ENCODE peak calls at places on chromosome 19, in ten cellular contexts. X, J, K, O, Z, I, P, N, H and V are unnamed samples. For H3K4me1, the result is how much of the 10 kb centered on the place peaks cover.

GRCh38 chr19:19134687-19135158 is 3.6 kb downstream of the TMEM161A start:
- DNase-seq in H (peak), P (no peak), K (peak), X (no peak), N (no peak), J (peak), O (peak), I (no peak), Z (no peak), V (peak)

GRCh38 chr19:48554385-48555091 is 2.6 kb downstream of the SULT2B1 start:
- DNase-seq in X (peak), O (peak), Z (no peak), I (no peak), H (peak), K (peak), N (no peak), P (no peak), J (peak), V (no peak)

GRCh38 chr19:896434-896833 is 3.1 kb downstream of the RNU6-9 start:
- DNase-seq in J (no peak), K (no peak), P (no peak), X (no peak), H (no peak), O (no peak), N (no peak), Z (no peak), I (no peak), V (no peak)

GRCh38 chr19:16168465-16169081 is 4.8 kb downstream of the CIB3 start:
- DNase-seq in I (peak), O (no peak), K (no peak), P (no peak), Z (no peak), J (peak), H (no peak), N (no peak), X (no peak), V (no peak)

GRCh38 chr19:13938361-13939027 is at the start of gene PODNL1:
- DNase-seq in K (no peak), Z (no peak), J (no peak), O (no peak), I (peak), H (peak), N (no peak), P (no peak), X (no peak), V (no peak)

GRCh38 chr19:12825259-12826131 is 8.9 kb downstream of the RTBDN start:
- DNase-seq in P (no peak), O (peak), X (no peak), H (peak), I (peak), Z (no peak), N (no peak), J (peak), K (peak), V (no peak)

GRCh38 chr19:18153555-18154134 is 682 bp downstream of the PIK3R2 start:
- DNase-seq in K (no peak), O (no peak), N (no peak), I (peak), P (no peak), H (peak), Z (no peak), X (no peak), J (no peak), V (no peak)

GRCh38 chr19:36973021-36973843 is 57.1 kb downstream of the ZNF568 start:
- DNase-seq in N (peak), O (peak), I (peak), H (no peak), K (peak), Z (peak), X (peak), J (peak), P (peak), V (peak)

GRCh38 chr19:29422686-29423085 is 103.1 kb upstream of the VSTM2B start:
- DNase-seq in X (no peak), P (no peak), H (no peak), J (no peak), K (no peak), I (no peak), N (no peak), Z (no peak), O (no peak), V (no peak)

GRCh38 chr19:13149628-13150186 is 468 bp downstream of the STX10 start:
- DNase-seq in Z (no peak), H (peak), O (peak), I (peak), X (no peak), N (peak), K (peak), J (no peak), P (no peak), V (peak)

GRCh38 chr19:18590273-18591272 is 2.0 kb downstream of the REX1BD start:
- DNase-seq in H (peak), O (peak), P (no peak), N (no peak), J (peak), K (peak), I (no peak), X (peak), Z (no peak), V (peak)

GRCh38 chr19:30406220-30406944 is 34.2 kb downstream of the ZNF536 start:
- DNase-seq in K (peak), I (peak), H (peak), O (peak), X (no peak), N (no peak), P (no peak), Z (no peak), J (peak), V (peak)

GRCh38 chr19:10979950-10980349 is 19.1 kb downstream of the SMARCA4 start:
- DNase-seq in O (no peak), P (no peak), I (peak), H (no peak), K (no peak), J (no peak), X (no peak), N (no peak), Z (no peak), V (no peak)

GRCh38 chr19:14393303-14393702 is 12.1 kb downstream of the ADGRE5 start:
- DNase-seq in H (peak), I (no peak), X (no peak), K (peak), P (no peak), O (no peak), N (no peak), Z (no peak), J (peak), V (no peak)

GRCh38 chr19:45391346-45391745 is 13.5 kb downstream of the PPP1R13L start:
- DNase-seq in N (no peak), P (no peak), O (no peak), X (no peak), K (peak), Z (no peak), H (peak), I (peak), J (peak), V (no peak)

GRCh38 chr19:41537789-41538188 is 38.2 kb upstream of the CEACAM21 start:
- DNase-seq in K (peak), Z (no peak), H (no peak), P (no peak), I (peak), O (no peak), J (peak), N (no peak), X (no peak), V (no peak)

GRCh38 chr19:4375620-4376228 is 24.6 kb downstream of the SH3GL1 start:
- DNase-seq in K (peak), Z (no peak), N (peak), O (no peak), I (peak), H (peak), J (peak), P (no peak), X (no peak), V (no peak)

GRCh38 chr19:14985133-14985532 is 5.5 kb upstream of the SLC1A6 start:
- DNase-seq in N (no peak), J (no peak), O (no peak), P (no peak), H (no peak), X (no peak), I (no peak), Z (no peak), K (no peak), V (no peak)

GRCh38 chr19:16445238-16446107 is 26.3 kb downstream of the EPS15L1 start:
- DNase-seq in H (no peak), N (no peak), O (no peak), Z (no peak), I (peak), J (no peak), K (no peak), P (no peak), X (no peak), V (no peak)

GRCh38 chr19:14582894-14583340 is at the start of gene CLEC17A:
- DNase-seq in I (no peak), P (no peak), Z (no peak), J (no peak), X (no peak), K (no peak), O (no peak), H (no peak), N (no peak), V (no peak)

GRCh38 chr19:2250765-2251576 is 1.8 kb downstream of the AMH start:
- DNase-seq in I (peak), H (no peak), P (no peak), Z (no peak), K (no peak), N (no peak), X (no peak), O (no peak), J (no peak), V (no peak)

GRCh38 chr19:41299755-41300089 is 10.2 kb upstream of the CCDC97 start:
- DNase-seq in Z (peak), O (peak), H (no peak), I (peak), J (no peak), X (peak), K (no peak), P (no peak), N (peak), V (no peak)

GRCh38 chr19:4909172-4909896 is at the start of gene UHRF1:
- DNase-seq in J (peak), Z (no peak), H (peak), P (no peak), I (peak), X (no peak), K (peak), O (peak), N (no peak), V (no peak)

GRCh38 chr19:32830231-32831014 is 39.1 kb downstream of the SLC7A9 start:
- DNase-seq in K (no peak), J (no peak), I (peak), N (no peak), Z (no peak), P (no peak), O (no peak), H (no peak), X (no peak), V (no peak)

GRCh38 chr19:48487944-48488343 is 18.8 kb downstream of the CYTH2 start:
- DNase-seq in Z (no peak), N (peak), J (no peak), H (no peak), I (peak), O (no peak), K (no peak), X (no peak), P (no peak), V (no peak)

GRCh38 chr19:12578641-12579040 is 27.4 kb upstream of the ZNF564 start:
- DNase-seq in J (no peak), H (no peak), O (no peak), K (no peak), N (peak), I (no peak), X (no peak), Z (no peak), P (no peak), V (no peak)

GRCh38 chr19:6412111-6412999 is 12.3 kb downstream of the KHSRP start:
- DNase-seq in H (peak), X (peak), N (no peak), P (no peak), O (peak), I (peak), J (peak), K (peak), Z (no peak), V (peak)

GRCh38 chr19:4870025-4870700 is 2.7 kb upstream of the PLIN3 start:
- DNase-seq in P (no peak), H (no peak), Z (no peak), J (peak), K (peak), X (no peak), I (peak), O (no peak), N (peak), V (peak)

GRCh38 chr19:19427935-19428334 is 22.5 kb downstream of the GATAD2A start:
- DNase-seq in O (no peak), J (no peak), Z (no peak), X (no peak), I (no peak), P (no peak), H (no peak), K (no peak), N (no peak), V (no peak)

GRCh38 chr19:7421941-7422744 is 66.7 kb downstream of the PEX11G start:
- DNase-seq in Z (no peak), X (no peak), O (no peak), K (no peak), J (peak), I (no peak), H (no peak), N (no peak), P (no peak), V (no peak)
- H3K27ac ChIP-seq in Z (no peak), X (no peak), O (no peak), K (no peak), J (no peak), I (no peak), H (no peak), N (no peak), P (no peak), V (no peak)

GRCh38 chr19:38736036-38736412 is 8.2 kb downstream of the CAPN12 start:
- DNase-seq in O (peak), J (peak), X (peak), K (peak), N (no peak), I (peak), Z (peak), P (peak), H (peak), V (peak)
- H3K4me3 ChIP-seq in O (peak), J (no peak), X (no peak), K (no peak), N (peak), I (peak), Z (peak), P (peak), H (peak), V (peak)

DNA sequence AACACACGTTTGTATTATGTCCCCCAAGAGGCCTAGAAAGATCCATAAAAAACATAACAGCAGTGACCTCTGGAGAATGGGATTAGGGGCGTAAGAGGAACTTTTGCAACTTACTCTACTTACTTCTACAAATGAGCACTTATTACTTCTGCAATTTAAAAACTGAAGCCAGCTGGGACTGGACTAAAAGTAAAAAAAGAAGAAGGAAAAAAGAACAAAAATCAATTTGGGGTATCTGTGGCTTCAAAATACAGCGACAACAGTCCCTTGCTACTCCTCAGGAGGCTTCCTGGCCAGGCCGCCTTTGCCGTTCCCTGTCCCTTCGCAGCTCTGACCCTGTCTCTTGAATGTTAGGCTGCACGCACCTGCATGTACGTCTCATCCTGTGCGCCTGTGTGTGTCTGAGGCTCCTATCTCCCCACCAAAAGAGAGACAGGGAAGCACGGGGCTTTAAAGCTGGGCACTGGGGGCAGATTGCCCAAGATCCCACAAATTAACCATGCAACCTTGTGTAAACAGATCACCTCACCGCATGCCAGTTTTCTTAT is 12.1 kb upstream of the FKRP start:
- DNase-seq in O (no peak), P (no peak), H (no peak), J (no peak), K (no peak), I (no peak), Z (no peak), N (no peak), X (no peak), V (no peak)
- H3K4me1 ChIP-seq in O (under half), P (under half), H (under half), J (under half), K (under half), I (under half), Z (under half), N (under half), X (under half), V (under half)

DNA sequence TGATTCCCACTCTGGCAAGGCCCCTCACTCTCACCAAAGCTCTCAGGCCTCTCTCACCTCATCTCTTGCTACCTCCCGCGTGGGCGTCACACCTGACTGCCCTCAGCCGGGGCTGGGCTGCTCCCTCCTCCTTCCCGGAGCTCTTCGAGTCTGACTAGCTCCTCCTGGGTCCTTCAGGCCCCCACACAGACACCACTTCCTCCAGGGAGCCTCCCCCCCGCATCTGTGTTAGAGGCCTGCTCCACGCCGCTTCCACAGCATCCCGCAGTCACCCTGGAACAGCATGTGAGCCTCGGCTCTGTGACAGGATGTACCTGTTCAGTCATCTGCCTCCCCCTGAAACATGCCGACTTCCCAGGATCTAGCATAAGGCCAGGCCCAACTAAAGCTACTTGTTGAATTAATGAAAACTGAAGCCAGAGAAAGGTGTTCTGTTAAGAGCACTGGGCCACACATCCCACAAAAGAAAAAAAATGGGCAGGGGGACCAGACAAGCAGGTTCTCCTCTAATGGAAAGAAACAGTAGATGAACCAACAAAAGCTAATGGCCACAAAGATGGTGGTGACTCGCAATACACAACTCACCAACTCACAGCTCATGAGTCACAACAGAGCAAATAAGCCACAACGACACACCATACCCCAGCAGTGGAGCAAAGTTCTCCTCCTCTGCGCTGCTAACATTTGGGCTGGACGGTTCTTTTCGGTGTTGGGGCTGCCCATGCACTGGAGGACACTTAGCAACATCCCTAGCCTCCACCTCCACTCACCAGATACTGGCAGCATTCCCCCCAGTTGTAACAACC is 3.0 kb downstream of the PPP6R1 start:
- DNase-seq in K (no peak), O (no peak), I (peak), Z (no peak), P (no peak), J (no peak), X (peak), N (no peak), H (no peak), V (no peak)
- H3K27ac ChIP-seq in K (no peak), O (no peak), I (peak), Z (peak), P (peak), J (no peak), X (peak), N (peak), H (no peak), V (no peak)

GRCh38 chr19:55101261-55101660 is 16.2 kb downstream of the PPP1R12C start:
- DNase-seq in K (no peak), J (no peak), O (no peak), H (no peak), X (no peak), N (no peak), Z (no peak), I (no peak), P (no peak), V (no peak)

GRCh38 chr19:55098716-55099556 is 18.5 kb downstream of the PPP1R12C start:
- DNase-seq in J (no peak), K (peak), N (no peak), P (no peak), O (no peak), I (no peak), Z (no peak), H (no peak), X (peak), V (no peak)

GRCh38 chr19:55103190-55103589 is 14.2 kb downstream of the PPP1R12C start:
- DNase-seq in I (no peak), K (no peak), O (no peak), Z (no peak), N (no peak), H (no peak), P (no peak), J (no peak), X (no peak), V (no peak)

GRCh38 chr19:55097864-55098715 is 19.3 kb downstream of the PPP1R12C start:
- DNase-seq in J (no peak), Z (no peak), K (no peak), H (no peak), N (no peak), I (no peak), X (peak), O (no peak), P (no peak), V (peak)

GRCh38 chr19:55099557-55100506 is 17.6 kb downstream of the PPP1R12C start:
- DNase-seq in P (no peak), H (peak), O (peak), Z (no peak), N (no peak), K (peak), I (no peak), J (peak), X (peak), V (peak)
- H3K4me3 ChIP-seq in P (no peak), H (no peak), O (no peak), Z (no peak), N (no peak), K (no peak), I (no peak), J (no peak), X (no peak), V (no peak)

GRCh38 chr19:51739466-51740213 is 12.0 kb downstream of the FPR1 start:
- DNase-seq in P (no peak), O (no peak), H (no peak), X (no peak), K (no peak), J (no peak), N (no peak), I (peak), Z (no peak), V (no peak)

GRCh38 chr19:51746731-51747130 is 4.9 kb downstream of the FPR1 start:
- DNase-seq in Z (no peak), P (no peak), N (no peak), I (no peak), K (no peak), O (no peak), X (no peak), J (no peak), H (no peak), V (no peak)

GRCh38 chr19:51740356-51740755 is 11.3 kb downstream of the FPR1 start:
- DNase-seq in P (no peak), X (no peak), N (no peak), O (no peak), J (no peak), I (no peak), K (no peak), H (no peak), Z (no peak), V (no peak)

GRCh38 chr19:51742736-51743288 is 8.9 kb downstream of the FPR1 start:
- DNase-seq in H (no peak), J (no peak), N (no peak), I (peak), Z (no peak), P (no peak), O (no peak), X (no peak), K (no peak), V (no peak)

DNA sequence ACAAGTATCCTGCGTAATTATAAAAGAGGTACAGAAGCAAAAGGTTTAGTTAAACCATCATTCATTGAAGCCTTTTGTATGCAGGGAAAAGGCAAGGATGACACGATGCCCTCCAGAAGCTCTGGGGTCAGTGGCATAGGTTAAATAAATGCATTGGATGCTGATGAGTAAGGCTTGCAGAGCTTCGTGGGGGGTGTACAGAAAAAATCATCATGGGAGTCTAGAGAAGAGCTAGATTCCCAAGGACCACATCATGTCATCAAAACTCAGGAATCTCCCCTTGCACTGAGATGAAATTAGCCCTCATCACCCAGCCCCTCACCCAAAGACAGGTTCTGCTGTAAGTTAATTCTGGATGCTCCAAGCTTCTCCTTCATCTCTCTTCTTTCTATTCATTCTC is 8.3 kb downstream of the FPR1 start:
- DNase-seq in K (no peak), P (no peak), Z (no peak), X (no peak), J (no peak), N (no peak), I (peak), O (no peak), H (no peak), V (no peak)
- H3K4me1 ChIP-seq in K (under half), P (under half), Z (under half), X (under half), J (under half), N (under half), I (under half), O (under half), H (under half), V (under half)